ENCODE peak calls at places on chromosomes 12 and 14, in five cellular contexts. R, I, G, H and F are unnamed samples.

GRCh38 chr12:87828384-87828973 is 200.7 kb downstream of the C12orf50 start:
- DNase-seq in R (peak; percentile 26), I (no peak), G (no peak), H (no peak), F (no peak)

GRCh38 chr12:84856156-84856900 is 56.3 kb downstream of the SLC6A15 start:
- DNase-seq in R (peak; percentile 94), I (peak; percentile 39), G (no peak), H (no peak), F (no peak)

GRCh38 chr14:78253986-78254385 is 83.8 kb downstream of the NRXN3 start:
- DNase-seq in R (peak; percentile 92), I (peak; percentile 35), G (peak; percentile 3), H (no peak), F (peak; percentile 16)

GRCh38 chr12:118525216-118525615 is 148.9 kb downstream of the SUDS3 start:
- DNase-seq in R (no peak), I (no peak), G (no peak), H (no peak), F (no peak)

GRCh38 chr12:110741371-110741770 is 1.3 kb downstream of the PPP1CC start:
- DNase-seq in R (peak; percentile 12), I (peak; percentile 18), G (no peak), H (no peak), F (peak; percentile 69)

GRCh38 chr14:100827751-100828447 is 2.0 kb downstream of the MEG3 start:
- DNase-seq in R (peak; percentile 52), I (peak; percentile 80), G (peak; percentile 81), H (no peak), F (peak; percentile 70)

GRCh38 chr12:127640181-127640886 is 626.6 kb upstream of the TMEM132C start:
- DNase-seq in R (no peak), I (peak; percentile 68), G (peak; percentile 55), H (no peak), F (peak; percentile 8)

GRCh38 chr12:6827437-6827894 is 741 bp upstream of the P3H3 start:
- DNase-seq in R (peak; percentile 80), I (peak; percentile 79), G (peak; percentile 80), H (peak; percentile 97), F (peak; percentile 63)

GRCh38 chr12:131895640-131896079 is 1.2 kb downstream of the ULK1 start:
- DNase-seq in R (no peak), I (no peak), G (no peak), H (no peak), F (no peak)

GRCh38 chr14:102538598-102539543 is 29.3 kb upstream of the ANKRD9 start:
- DNase-seq in R (no peak), I (no peak), G (no peak), H (no peak), F (no peak)

GRCh38 chr12:63276537-63277365 is 125.8 kb upstream of the AVPR1A start:
- DNase-seq in R (peak; percentile 64), I (peak; percentile 57), G (peak; percentile 15), H (no peak), F (peak; percentile 51)

GRCh38 chr12:42570076-42570475 is 19.5 kb downstream of the PRICKLE1 start:
- DNase-seq in R (peak; percentile 47), I (no peak), G (no peak), H (no peak), F (no peak)

GRCh38 chr14:71399057-71399487 is 491.8 kb downstream of the PCNX1 start:
- DNase-seq in R (no peak), I (peak; percentile 33), G (no peak), H (no peak), F (peak; percentile 63)

GRCh38 chr14:71142375-71143038 is 235.2 kb downstream of the PCNX1 start:
- DNase-seq in R (peak; percentile 81), I (peak; percentile 99), G (peak; percentile 98), H (no peak), F (peak; percentile 95)

DNA sequence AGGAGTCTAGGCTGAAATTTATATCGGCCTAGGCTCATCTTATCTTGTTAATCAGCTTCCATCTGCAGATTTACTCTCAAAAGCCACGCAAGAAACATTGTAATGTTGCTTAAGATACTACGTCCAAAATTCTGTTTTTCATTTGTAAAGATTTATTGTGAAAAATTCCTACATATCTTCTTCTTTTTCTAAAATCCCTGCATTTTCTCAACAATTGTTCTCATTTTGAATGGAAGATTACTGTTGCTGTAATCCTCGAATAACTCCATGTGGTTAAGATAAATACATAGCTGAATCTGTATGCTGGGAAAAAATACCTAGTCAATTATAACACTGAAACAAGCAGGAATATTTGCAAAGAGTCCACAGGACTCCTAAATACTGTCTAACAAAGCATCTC is 15.6 kb downstream of the INSM2 start:
- DNase-seq in R (no peak), I (no peak), G (no peak), H (no peak), F (no peak)
- H3K4me3 ChIP-seq in R (no peak overlapping the region), I (no peak overlapping the region), G (no peak overlapping the region), H (no peak overlapping the region), F (no peak overlapping the region)

GRCh38 chr12:31362759-31363415 is 36.9 kb upstream of the SINHCAF start:
- DNase-seq in R (peak; percentile 32), I (no peak), G (no peak), H (no peak), F (peak; percentile 93)
- H3K4me3 ChIP-seq in R (no peak overlapping the region), I (no peak overlapping the region), G (no peak overlapping the region), H (no peak overlapping the region), F (peak overlapping the region; percentile 35)

GRCh38 chr12:77943466-77943865 is 112.8 kb downstream of the NAV3 start:
- DNase-seq in R (peak; percentile 96), I (peak; percentile 94), G (peak; percentile 89), H (no peak), F (peak; percentile 48)

GRCh38 chr12:77938301-77938700 is 107.6 kb downstream of the NAV3 start:
- DNase-seq in R (no peak), I (no peak), G (no peak), H (no peak), F (no peak)

GRCh38 chr12:77940011-77940423 is 109.3 kb downstream of the NAV3 start:
- DNase-seq in R (peak; percentile 88), I (peak; percentile 94), G (peak; percentile 83), H (no peak), F (no peak)

GRCh38 chr12:77941396-77941795 is 110.7 kb downstream of the NAV3 start:
- DNase-seq in R (no peak), I (peak; percentile 26), G (no peak), H (no peak), F (no peak)

GRCh38 chr12:77940566-77940965 is 109.9 kb downstream of the NAV3 start:
- DNase-seq in R (peak; percentile 73), I (peak; percentile 75), G (peak; percentile 53), H (no peak), F (no peak)
- H3K4me3 ChIP-seq in R (no peak overlapping the region), I (peak overlapping the region; percentile 55), G (peak overlapping the region; percentile 52), H (no peak overlapping the region), F (no peak overlapping the region)

DNA sequence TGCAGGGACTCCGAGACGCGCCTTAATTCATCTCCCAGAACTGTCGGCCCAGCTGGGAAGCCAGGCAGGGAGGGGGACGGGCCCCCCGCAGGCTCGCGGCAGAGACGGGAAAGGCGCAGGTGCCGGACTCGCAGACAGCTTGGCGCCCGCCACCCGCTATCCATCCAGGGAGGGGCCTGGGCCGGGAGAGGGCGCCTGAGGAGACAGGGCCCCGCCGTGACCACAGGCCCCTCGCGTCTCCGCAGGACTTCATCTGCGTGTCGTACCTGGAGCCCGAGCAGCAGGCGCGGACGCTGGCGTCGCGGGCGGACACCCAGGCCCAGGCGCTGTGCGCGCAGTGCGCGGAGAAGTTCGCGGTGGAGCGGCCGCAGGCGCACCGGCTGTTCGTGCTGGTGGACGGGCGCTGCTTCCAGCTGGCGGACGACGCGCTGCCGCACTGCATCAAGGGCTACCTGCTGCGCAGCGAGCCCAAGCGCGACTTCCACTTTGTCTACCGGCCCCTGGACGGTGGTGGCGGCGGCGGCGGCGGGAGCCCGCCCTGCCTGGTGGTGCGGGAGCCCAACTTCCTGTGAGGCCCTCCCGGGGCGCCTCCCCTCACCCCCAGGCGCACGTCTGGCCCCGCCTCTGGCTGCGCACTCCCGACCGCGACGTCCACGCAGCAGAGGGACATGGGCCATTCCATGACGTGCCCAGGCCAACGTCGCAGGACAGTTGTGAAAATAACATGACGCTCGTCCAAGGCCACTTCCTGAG is 60.6 kb downstream of the LGMN start:
- DNase-seq in R (peak; percentile 27), I (peak; percentile 30), G (no peak), H (peak; percentile 76), F (no peak)
- H3K4me3 ChIP-seq in R (no peak overlapping the region), I (peak overlapping the region; percentile 45), G (no peak overlapping the region), H (peak overlapping the region; percentile 37), F (no peak overlapping the region)

DNA sequence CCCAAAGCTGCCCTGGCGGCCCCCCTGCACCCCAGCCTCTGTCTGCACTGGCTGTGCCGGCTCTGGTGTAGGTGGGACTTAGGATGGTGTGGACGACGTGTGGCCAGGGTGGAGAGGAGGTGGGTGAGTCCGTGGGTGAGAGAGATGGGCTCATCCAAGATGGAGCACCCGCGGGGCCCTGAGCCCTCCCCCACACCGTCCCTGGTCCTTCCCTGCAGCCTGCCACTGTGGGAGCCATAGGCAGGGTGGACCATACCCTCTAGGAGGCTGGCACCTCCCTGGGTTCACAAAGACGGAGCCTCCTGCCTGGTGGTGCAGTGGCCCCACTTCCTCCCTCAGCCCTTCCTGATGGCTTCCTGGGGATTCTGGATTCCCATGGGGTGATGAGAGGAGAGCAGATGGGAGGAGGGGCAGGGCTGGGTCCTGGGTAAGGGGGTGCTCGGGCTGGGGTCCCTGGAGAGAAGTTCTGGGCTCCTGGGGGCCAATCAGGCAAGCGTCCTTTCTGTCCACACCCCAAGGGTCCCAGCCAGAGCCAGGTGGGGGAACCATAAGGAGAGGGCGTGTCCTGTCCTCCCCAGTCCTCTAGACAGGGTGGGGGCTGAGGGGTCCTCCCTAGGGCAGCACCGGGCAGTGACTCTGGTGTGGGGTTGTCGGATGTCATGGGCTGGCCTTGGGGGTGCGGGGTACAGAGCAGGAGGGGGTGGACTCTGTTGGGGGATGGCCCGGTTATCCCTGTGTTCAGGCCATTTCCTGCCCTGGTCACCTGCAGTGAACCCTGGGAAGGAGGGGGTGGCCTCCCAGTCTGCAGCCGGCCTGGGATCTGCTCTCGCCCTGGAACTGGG is 384.8 kb downstream of the TMEM121 start:
- DNase-seq in R (no peak), I (no peak), G (no peak), H (no peak), F (no peak)
- H3K4me3 ChIP-seq in R (no peak overlapping the region), I (no peak overlapping the region), G (no peak overlapping the region), H (no peak overlapping the region), F (no peak overlapping the region)